ENCODE peak calls at places on chromosomes 4 and X, in nine cellular contexts. B is uterus, S is heart left ventricle, Y is stomach, F is sigmoid colon, H is adrenal gland, C is upper lobe of left lung, P is transverse colon, K is A549. U is an unnamed sample.

GRCh38 chr4:140252144-140252741 is 98.3 kb upstream of the MAML3 start:
- DNase-seq in P (peak; percentile 46), S (no peak), H (peak; percentile 57), Y (peak; percentile 31), K (peak; percentile 47), C (peak; percentile 68), F (peak; percentile 75), B (peak; percentile 65), U (no peak)

GRCh38 chrX:10239611-10240064 is 82.9 kb downstream of the CLCN4 start:
- DNase-seq in K (peak; percentile 12), S (peak; percentile 31), H (no peak), F (peak; percentile 68), Y (no peak), B (no peak), C (no peak), P (no peak), U (no peak)

GRCh38 chrX:137792214-137792613 is 226.3 kb downstream of the ZIC3 start:
- DNase-seq in Y (no peak), C (no peak), F (no peak), P (no peak), H (no peak), K (no peak), B (no peak), S (no peak), U (no peak)

GRCh38 chr4:153488719-153489384 is 22.7 kb downstream of the TMEM131L start:
- DNase-seq in B (no peak), H (no peak), S (peak; percentile 67), P (no peak), C (peak; percentile 53), F (no peak), Y (no peak), K (no peak), U (peak; percentile 86)

GRCh38 chrX:129239371-129239770 is 283.9 kb downstream of the SMARCA1 start:
- DNase-seq in B (no peak), Y (no peak), K (peak; percentile 9), C (no peak), P (no peak), F (no peak), H (no peak), S (no peak), U (no peak)

GRCh38 chrX:63658920-63659319 is 126.1 kb downstream of the ARHGEF9 start:
- DNase-seq in S (no peak), Y (no peak), H (no peak), F (no peak), K (no peak), B (no peak), C (no peak), P (no peak), U (no peak)

GRCh38 chr4:93888768-93889167 is 60.2 kb downstream of the ATOH1 start:
- DNase-seq in Y (no peak), S (no peak), F (no peak), P (no peak), C (no peak), K (no peak), B (no peak), H (no peak), U (no peak)

GRCh38 chrX:150847088-150847487 is 51.4 kb downstream of the CD99L2 start:
- DNase-seq in Y (no peak), C (no peak), P (no peak), B (no peak), H (no peak), S (no peak), F (no peak), K (no peak), U (no peak)

GRCh38 chr4:948936-949300 is 16.7 kb downstream of the TMEM175 start:
- DNase-seq in H (no peak), K (no peak), C (no peak), B (no peak), P (no peak), S (peak; percentile 12), F (peak; percentile 41), Y (no peak), U (peak; percentile 70)

DNA sequence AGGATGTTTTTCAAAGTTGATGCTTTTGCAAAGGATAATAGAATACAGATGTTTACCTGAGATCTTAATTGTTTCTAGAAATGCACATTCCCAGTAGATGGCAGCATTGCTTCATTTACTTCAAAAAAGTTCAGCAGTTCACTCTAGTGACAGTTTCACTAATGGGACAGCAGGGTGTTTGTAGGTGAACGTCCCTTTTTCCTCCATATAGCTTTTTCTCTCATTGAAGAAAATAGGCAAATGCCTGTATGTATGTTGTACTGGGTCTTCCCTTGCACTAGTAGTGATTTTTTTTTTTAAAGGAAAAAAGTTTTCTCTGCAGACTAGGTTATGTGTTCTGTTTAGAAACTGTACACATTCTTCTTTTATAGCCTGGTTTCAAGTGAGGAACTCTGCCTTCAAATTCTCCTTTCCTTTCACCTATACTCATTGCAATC is 86.2 kb downstream of the EGF start:
- DNase-seq in C (no peak), Y (no peak), K (peak; percentile 62), S (no peak), P (no peak), H (no peak), F (no peak), B (no peak), U (no peak)
- TF ChIP-seq POLR2A in C (no peak), Y (no peak), K (no peak), S (no peak), P (no peak), H (no peak), F (no peak), B (no peak), U (no peak)

DNA sequence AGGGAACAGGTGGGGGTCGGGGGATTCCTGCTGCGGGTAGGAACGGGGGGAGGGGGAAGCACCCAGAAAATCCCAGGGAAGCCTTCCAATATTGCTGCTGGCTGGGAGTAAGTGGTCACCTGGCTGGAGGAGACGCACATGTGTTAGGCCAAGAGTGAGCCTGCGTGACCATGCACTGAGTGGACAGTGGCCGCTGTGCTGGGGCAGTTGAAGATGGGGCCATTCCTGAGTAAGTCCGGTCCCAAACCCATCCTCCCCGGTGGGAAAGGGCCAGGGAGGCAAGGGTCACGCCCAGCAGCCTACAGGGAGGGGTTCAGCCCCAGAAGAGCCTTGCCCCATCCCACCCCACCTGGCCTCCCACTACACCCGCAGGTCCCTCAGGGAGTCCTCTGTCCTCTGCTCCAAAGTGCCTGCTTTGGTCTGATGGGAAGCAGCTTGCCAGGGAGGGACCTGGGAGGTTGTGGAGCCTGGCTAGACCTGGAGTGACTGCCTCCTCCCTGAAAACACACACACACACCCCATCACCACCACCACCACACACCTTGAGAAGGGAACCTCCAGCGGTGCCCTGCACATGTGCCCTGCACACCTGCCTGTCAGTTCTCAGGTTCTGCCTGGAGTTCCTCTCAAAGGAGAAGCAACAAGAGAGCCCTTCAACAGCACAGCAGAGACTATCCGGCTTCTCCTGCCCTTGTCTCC is 6.1 kb downstream of the L1CAM start:
- DNase-seq in P (no peak), B (no peak), H (no peak), Y (no peak), F (no peak), K (no peak), S (no peak), C (no peak), U (peak; percentile 55)
- H3K4me3 ChIP-seq in P (no peak overlapping the region), B (no peak overlapping the region), H (no peak overlapping the region), Y (no peak overlapping the region), F (no peak overlapping the region), K (no peak overlapping the region), S (no peak overlapping the region), C (no peak overlapping the region), U (no peak overlapping the region)

GRCh38 chrX:14356401-14356800 is 172.9 kb upstream of the GLRA2 start:
- DNase-seq in K (no peak), C (no peak), H (no peak), S (no peak), P (no peak), B (no peak), F (no peak), Y (no peak), U (no peak)

GRCh38 chrX:14357314-14357713 is 172.0 kb upstream of the GLRA2 start:
- DNase-seq in S (no peak), P (no peak), K (no peak), H (no peak), C (no peak), Y (no peak), B (no peak), F (no peak), U (no peak)

GRCh38 chrX:14359727-14360126 is 169.6 kb upstream of the GLRA2 start:
- DNase-seq in Y (no peak), K (no peak), S (no peak), H (no peak), B (no peak), C (no peak), P (no peak), F (no peak), U (no peak)

GRCh38 chrX:14361430-14361829 is 167.9 kb upstream of the GLRA2 start:
- DNase-seq in S (no peak), P (no peak), F (no peak), C (no peak), B (no peak), H (no peak), Y (no peak), K (no peak), U (no peak)

GRCh38 chrX:14359316-14359715 is 170.0 kb upstream of the GLRA2 start:
- DNase-seq in Y (no peak), K (no peak), H (no peak), C (no peak), F (no peak), B (no peak), S (no peak), P (no peak), U (no peak)
- TF ChIP-seq POLR2A in Y (no peak), K (no peak), H (no peak), C (no peak), F (no peak), B (no peak), S (no peak), P (no peak), U (no peak)

GRCh38 chr4:80306255-80306654 is 29.3 kb upstream of the CFAP299 start:
- DNase-seq in K (no peak), S (no peak), C (no peak), F (no peak), B (no peak), Y (no peak), H (no peak), P (no peak), U (no peak)

GRCh38 chr4:80309301-80310004 is 26.1 kb upstream of the CFAP299 start:
- DNase-seq in C (no peak), P (no peak), F (no peak), B (no peak), S (no peak), Y (no peak), K (peak; percentile 6), H (no peak), U (no peak)

GRCh38 chr4:80307183-80307735 is 28.3 kb upstream of the CFAP299 start:
- DNase-seq in Y (no peak), B (no peak), P (no peak), H (no peak), K (no peak), C (no peak), S (no peak), F (no peak), U (no peak)

GRCh38 chr4:80307774-80308465 is 27.6 kb upstream of the CFAP299 start:
- DNase-seq in Y (no peak), K (no peak), P (no peak), F (peak; percentile 43), S (peak; percentile 34), B (no peak), C (peak; percentile 37), H (no peak), U (no peak)

DNA sequence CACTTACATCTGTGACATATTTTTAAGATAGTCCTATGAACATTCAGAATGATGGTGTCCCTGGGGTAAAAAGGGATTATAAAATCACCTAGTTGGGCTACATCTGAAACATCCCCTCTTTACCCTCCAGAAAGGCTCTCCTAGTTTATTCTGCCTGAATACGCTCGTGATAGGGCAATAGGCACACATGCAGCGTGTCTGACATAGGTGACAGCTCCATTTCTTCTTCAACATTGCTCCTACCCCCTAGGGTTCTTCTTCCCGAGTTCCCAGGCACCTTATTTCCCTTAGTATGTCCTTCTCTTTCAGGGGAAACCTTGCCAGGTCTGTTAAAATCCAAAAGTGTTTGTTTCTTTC is 27.1 kb upstream of the CFAP299 start:
- DNase-seq in H (no peak), C (no peak), K (no peak), F (no peak), P (no peak), S (no peak), Y (no peak), B (no peak), U (no peak)
- H3K4me3 ChIP-seq in H (no peak overlapping the region), C (no peak overlapping the region), K (no peak overlapping the region), F (no peak overlapping the region), P (no peak overlapping the region), S (no peak overlapping the region), Y (no peak overlapping the region), B (no peak overlapping the region), U (no peak overlapping the region)